ENCODE peak calls at places on chromosomes 4 and X, in six cellular contexts. F, P, O, N, R and X are unnamed samples.
A peak's percentile ranks its signal among the peaks of the same experiment; 100 is the strongest.

GRCh38 chr4:47032405-47033106 is 1.2 kb downstream of the GABRB1 start:
- DNase-seq in F (no peak), P (peak; percentile 75), O (peak; percentile 60), N (peak; percentile 22), R (peak; percentile 65), X (peak; percentile 39)

GRCh38 chrX:22629105-22629725 is 356.5 kb downstream of the CBLL2 start:
- DNase-seq in F (no peak), P (no peak), O (no peak), N (peak; percentile 62), R (no peak), X (peak; percentile 69)

GRCh38 chr4:152529880-152530279 is 6.0 kb downstream of the FBXW7 start:
- DNase-seq in F (no peak), P (no peak), O (no peak), N (no peak), R (no peak), X (no peak)

GRCh38 chrX:25007059-25008053 is 8.4 kb downstream of the ARX start:
- DNase-seq in F (no peak), P (no peak), O (no peak), N (no peak), R (no peak), X (no peak)

GRCh38 chr4:172996571-172997216 is 171.9 kb upstream of the GALNT7 start:
- DNase-seq in F (no peak), P (no peak), O (no peak), N (peak; percentile 89), R (no peak), X (peak; percentile 74)

GRCh38 chr4:34824515-34824914 is 1419.8 kb downstream of the ARAP2 start:
- DNase-seq in F (no peak), P (no peak), O (no peak), N (no peak), R (no peak), X (no peak)

GRCh38 chrX:45598841-45599240 is 398.2 kb upstream of the DIPK2B start:
- DNase-seq in F (no peak), P (no peak), O (no peak), N (peak; percentile 90), R (no peak), X (peak; percentile 58)

GRCh38 chr4:75639124-75639695 is 8.9 kb upstream of the CDKL2 start:
- DNase-seq in F (no peak), P (no peak), O (no peak), N (no peak), R (no peak), X (no peak)

GRCh38 chr4:154433543-154433942 is 58.1 kb downstream of the DCHS2 start:
- DNase-seq in F (no peak), P (no peak), O (no peak), N (no peak), R (no peak), X (no peak)

GRCh38 chr4:54016504-54016903 is 47.9 kb downstream of the CHIC2 start:
- DNase-seq in F (no peak), P (no peak), O (no peak), N (no peak), R (no peak), X (no peak)

GRCh38 chr4:17380347-17380746 is 131.5 kb downstream of the QDPR start:
- DNase-seq in F (no peak), P (no peak), O (no peak), N (no peak), R (no peak), X (no peak)

GRCh38 chr4:123826896-123827295 is 430.3 kb downstream of the SPRY1 start:
- DNase-seq in F (no peak), P (no peak), O (peak; percentile 64), N (peak; percentile 84), R (no peak), X (peak; percentile 59)

GRCh38 chr4:110518889-110519490 is 43.0 kb downstream of the ENPEP start:
- DNase-seq in F (no peak), P (peak; percentile 30), O (no peak), N (no peak), R (no peak), X (peak; percentile 57)

GRCh38 chrX:1558761-1559468 is 21.9 kb upstream of the P2RY8 start:
- DNase-seq in F (no peak), P (no peak), O (no peak), N (no peak), R (peak; percentile 34), X (no peak)

GRCh38 chr4:150828159-150828558 is 186.9 kb downstream of the LRBA start:
- DNase-seq in F (peak; percentile 25), P (peak; percentile 6), O (no peak), N (no peak), R (no peak), X (no peak)